ENCODE peak calls at places on chromosomes 5 and 9, in five cellular contexts. One of them, this sample, is unnamed.

GRCh38 chr5:139686919-139687421 is 38.8 kb downstream of the CXXC5 start:
- DNase-seq in IMR-90: no peak
- DNase-seq in body of pancreas: peak; percentile 65
- DNase-seq in heart right ventricle: no peak
- DNase-seq in naive thymus-derived CD4-positive, alpha-beta T cell: no peak
- DNase-seq in this sample: no peak

GRCh38 chr9:22097712-22098111 is 88.6 kb upstream of the CDKN2B start:
- DNase-seq in naive thymus-derived CD4-positive, alpha-beta T cell: no peak
- DNase-seq in IMR-90: peak; percentile 88
- DNase-seq in heart right ventricle: no peak
- DNase-seq in body of pancreas: no peak
- DNase-seq in this sample: no peak

GRCh38 chr9:22158983-22159382 is 149.9 kb upstream of the CDKN2B start:
- DNase-seq in body of pancreas: peak; percentile 66
- DNase-seq in IMR-90: peak; percentile 91
- DNase-seq in heart right ventricle: no peak
- DNase-seq in naive thymus-derived CD4-positive, alpha-beta T cell: no peak
- DNase-seq in this sample: peak; percentile 24

GRCh38 chr5:163682226-163682625 is 176.8 kb downstream of the MAT2B start:
- DNase-seq in body of pancreas: no peak
- DNase-seq in heart right ventricle: no peak
- DNase-seq in naive thymus-derived CD4-positive, alpha-beta T cell: no peak
- DNase-seq in IMR-90: no peak
- DNase-seq in this sample: no peak

GRCh38 chr9:128244443-128245226 is 31.2 kb downstream of the GOLGA2 start:
- DNase-seq in heart right ventricle: peak; percentile 79
- DNase-seq in naive thymus-derived CD4-positive, alpha-beta T cell: no peak
- DNase-seq in body of pancreas: peak; percentile 62
- DNase-seq in IMR-90: peak; percentile 86
- DNase-seq in this sample: no peak

GRCh38 chr9:85600675-85601263 is 141.0 kb downstream of the AGTPBP1 start:
- DNase-seq in naive thymus-derived CD4-positive, alpha-beta T cell: no peak
- DNase-seq in heart right ventricle: no peak
- DNase-seq in IMR-90: no peak
- DNase-seq in body of pancreas: no peak
- DNase-seq in this sample: no peak

GRCh38 chr5:123429993-123430392 is 6.8 kb upstream of the CEP120 start:
- DNase-seq in body of pancreas: peak; percentile 42
- DNase-seq in IMR-90: peak; percentile 94
- DNase-seq in heart right ventricle: no peak
- DNase-seq in naive thymus-derived CD4-positive, alpha-beta T cell: no peak
- DNase-seq in this sample: peak; percentile 92

GRCh38 chr9:135817951-135818717 is 89.2 kb downstream of the CAMSAP1 start:
- DNase-seq in heart right ventricle: no peak
- DNase-seq in naive thymus-derived CD4-positive, alpha-beta T cell: no peak
- DNase-seq in IMR-90: no peak
- DNase-seq in body of pancreas: no peak
- DNase-seq in this sample: no peak

GRCh38 chr9:109163194-109163593 is 3.9 kb downstream of the FRRS1L start:
- DNase-seq in heart right ventricle: no peak
- DNase-seq in IMR-90: no peak
- DNase-seq in naive thymus-derived CD4-positive, alpha-beta T cell: no peak
- DNase-seq in body of pancreas: no peak
- DNase-seq in this sample: no peak

GRCh38 chr5:53091304-53091703 is 18.3 kb downstream of the MOCS2 start:
- DNase-seq in heart right ventricle: no peak
- DNase-seq in IMR-90: peak; percentile 72
- DNase-seq in body of pancreas: no peak
- DNase-seq in naive thymus-derived CD4-positive, alpha-beta T cell: no peak
- DNase-seq in this sample: peak; percentile 63

GRCh38 chr5:82885657-82886389 is 191.4 kb downstream of the TMEM167A start:
- DNase-seq in naive thymus-derived CD4-positive, alpha-beta T cell: no peak
- DNase-seq in heart right ventricle: no peak
- DNase-seq in body of pancreas: no peak
- DNase-seq in IMR-90: peak; percentile 20
- DNase-seq in this sample: no peak

GRCh38 chr5:123351820-123352219 is 71.4 kb downstream of the CEP120 start:
- DNase-seq in IMR-90: no peak
- DNase-seq in heart right ventricle: no peak
- DNase-seq in body of pancreas: no peak
- DNase-seq in naive thymus-derived CD4-positive, alpha-beta T cell: no peak
- DNase-seq in this sample: no peak

GRCh38 chr9:128027166-128027539 is 40.0 kb downstream of the NAIF1 start:
- DNase-seq in naive thymus-derived CD4-positive, alpha-beta T cell: peak; percentile 56
- DNase-seq in heart right ventricle: no peak
- DNase-seq in body of pancreas: no peak
- DNase-seq in IMR-90: no peak
- DNase-seq in this sample: no peak

GRCh38 chr5:151740958-151741373 is 17.5 kb downstream of the ATOX1 start:
- DNase-seq in IMR-90: peak; percentile 81
- DNase-seq in body of pancreas: no peak
- DNase-seq in heart right ventricle: no peak
- DNase-seq in naive thymus-derived CD4-positive, alpha-beta T cell: no peak
- DNase-seq in this sample: peak; percentile 72

GRCh38 chr9:128192601-128193371 is 1.4 kb upstream of the CIZ1 start:
- DNase-seq in IMR-90: peak; percentile 60
- DNase-seq in heart right ventricle: peak; percentile 75
- DNase-seq in naive thymus-derived CD4-positive, alpha-beta T cell: peak; percentile 59
- DNase-seq in body of pancreas: peak; percentile 87
- DNase-seq in this sample: peak; percentile 94

GRCh38 chr9:126861707-126862460 is 1.4 kb downstream of the ZBTB34 start:
- DNase-seq in body of pancreas: no peak
- DNase-seq in naive thymus-derived CD4-positive, alpha-beta T cell: peak; percentile 5
- DNase-seq in heart right ventricle: no peak
- DNase-seq in IMR-90: peak; percentile 32
- DNase-seq in this sample: no peak

GRCh38 chr9:113742878-113743277 is 133.2 kb upstream of the ZNF618 start:
- DNase-seq in naive thymus-derived CD4-positive, alpha-beta T cell: no peak
- DNase-seq in heart right ventricle: no peak
- DNase-seq in IMR-90: no peak
- DNase-seq in body of pancreas: no peak
- DNase-seq in this sample: no peak

GRCh38 chr9:130292104-130292503 is 26.5 kb downstream of the HMCN2 start:
- DNase-seq in IMR-90: no peak
- DNase-seq in body of pancreas: peak; percentile 20
- DNase-seq in heart right ventricle: no peak
- DNase-seq in naive thymus-derived CD4-positive, alpha-beta T cell: no peak
- DNase-seq in this sample: no peak

GRCh38 chr5:141650851-141651727 is at the start of gene FCHSD1:
- DNase-seq in IMR-90: peak; percentile 75
- DNase-seq in naive thymus-derived CD4-positive, alpha-beta T cell: peak; percentile 74
- DNase-seq in heart right ventricle: peak; percentile 88
- DNase-seq in body of pancreas: peak; percentile 89
- DNase-seq in this sample: peak; percentile 97
- H3K27ac ChIP-seq in IMR-90: peak within 1 kb of the TSS; percentile 60
- H3K27ac ChIP-seq in naive thymus-derived CD4-positive, alpha-beta T cell: peak within 1 kb of the TSS; percentile 75
- H3K27ac ChIP-seq in heart right ventricle: peak within 1 kb of the TSS; percentile 44
- H3K27ac ChIP-seq in body of pancreas: peak within 1 kb of the TSS; percentile 41
- H3K27ac ChIP-seq in this sample: peak within 1 kb of the TSS; percentile 46

GRCh38 chr5:141617128-141617527 is 1.7 kb downstream of the DIAPH1 start:
- DNase-seq in naive thymus-derived CD4-positive, alpha-beta T cell: no peak
- DNase-seq in heart right ventricle: no peak
- DNase-seq in IMR-90: peak; percentile 29
- DNase-seq in body of pancreas: no peak
- DNase-seq in this sample: no peak
- H3K27ac ChIP-seq in naive thymus-derived CD4-positive, alpha-beta T cell: peak overlapping the region; percentile 97
- H3K27ac ChIP-seq in heart right ventricle: peak overlapping the region; percentile 97
- H3K27ac ChIP-seq in IMR-90: no peak overlapping the region
- H3K27ac ChIP-seq in body of pancreas: peak overlapping the region; percentile 99
- H3K27ac ChIP-seq in this sample: no peak overlapping the region

DNA sequence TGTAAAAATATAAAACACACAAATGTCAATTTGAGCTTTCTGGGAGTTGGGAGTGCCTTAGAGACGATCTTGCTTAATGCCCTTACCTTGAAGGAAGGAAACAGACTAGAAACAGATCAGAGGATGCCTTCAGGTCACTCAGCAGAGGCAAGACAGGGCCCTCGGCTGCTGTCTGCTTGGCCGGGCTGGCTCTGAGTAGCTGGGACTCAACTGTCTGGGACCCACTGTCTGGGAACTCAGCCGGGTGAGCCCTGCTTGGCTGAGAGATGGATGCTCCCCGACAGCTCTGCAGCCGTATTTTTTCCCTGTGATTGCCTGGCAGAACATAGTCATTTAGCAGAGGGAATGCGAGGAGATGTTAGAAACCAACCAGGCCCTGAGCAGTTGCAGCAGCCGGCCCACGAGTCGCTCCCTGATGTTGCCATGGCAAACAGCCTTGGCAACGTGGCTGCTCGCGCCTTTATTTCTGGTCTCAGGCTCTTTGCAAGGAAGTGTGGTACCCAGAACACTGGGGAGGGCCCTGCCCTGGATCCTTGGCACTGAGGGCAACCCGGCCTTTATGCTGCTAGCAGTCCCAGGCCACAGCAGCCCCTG is 10.9 kb downstream of the PPARGC1B start:
- DNase-seq in heart right ventricle: no peak
- DNase-seq in naive thymus-derived CD4-positive, alpha-beta T cell: no peak
- DNase-seq in body of pancreas: no peak
- DNase-seq in IMR-90: no peak
- DNase-seq in this sample: no peak
- H3K27ac ChIP-seq in heart right ventricle: no peak overlapping the region
- H3K27ac ChIP-seq in naive thymus-derived CD4-positive, alpha-beta T cell: no peak overlapping the region
- H3K27ac ChIP-seq in body of pancreas: no peak overlapping the region
- H3K27ac ChIP-seq in IMR-90: no peak overlapping the region
- H3K27ac ChIP-seq in this sample: peak overlapping the region; percentile 8

GRCh38 chr9:36025751-36026150 is 11.0 kb upstream of the RECK start:
- DNase-seq in body of pancreas: no peak
- DNase-seq in IMR-90: no peak
- DNase-seq in heart right ventricle: no peak
- DNase-seq in naive thymus-derived CD4-positive, alpha-beta T cell: no peak
- DNase-seq in this sample: peak; percentile 10

GRCh38 chr9:36031774-36032565 is 4.7 kb upstream of the RECK start:
- DNase-seq in naive thymus-derived CD4-positive, alpha-beta T cell: no peak
- DNase-seq in IMR-90: no peak
- DNase-seq in body of pancreas: no peak
- DNase-seq in heart right ventricle: no peak
- DNase-seq in this sample: no peak

GRCh38 chr9:36029765-36030528 is 6.8 kb upstream of the RECK start:
- DNase-seq in heart right ventricle: no peak
- DNase-seq in body of pancreas: no peak
- DNase-seq in naive thymus-derived CD4-positive, alpha-beta T cell: no peak
- DNase-seq in IMR-90: peak; percentile 99
- DNase-seq in this sample: peak; percentile 77

GRCh38 chr9:36030871-36031270 is 5.8 kb upstream of the RECK start:
- DNase-seq in heart right ventricle: no peak
- DNase-seq in body of pancreas: no peak
- DNase-seq in IMR-90: no peak
- DNase-seq in naive thymus-derived CD4-positive, alpha-beta T cell: no peak
- DNase-seq in this sample: no peak

DNA sequence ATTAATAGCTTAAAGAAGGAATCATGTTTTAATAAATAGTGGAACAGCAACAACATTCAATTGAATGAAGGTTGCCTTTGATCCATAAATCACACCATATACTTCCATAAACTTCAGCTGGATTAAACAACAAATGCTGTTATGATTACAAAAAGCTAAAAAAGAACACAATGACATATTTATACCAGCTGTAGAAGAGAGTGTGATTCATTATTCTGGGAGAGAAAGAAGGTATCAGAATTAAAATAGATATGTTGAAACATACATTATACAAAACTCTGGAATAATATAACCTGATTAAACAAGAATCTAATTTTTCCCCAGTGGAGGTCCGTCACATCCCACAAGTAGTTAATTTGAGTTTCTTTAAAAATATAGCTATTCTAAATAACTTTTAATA is 7.5 kb upstream of the RECK start:
- DNase-seq in naive thymus-derived CD4-positive, alpha-beta T cell: no peak
- DNase-seq in heart right ventricle: no peak
- DNase-seq in body of pancreas: no peak
- DNase-seq in IMR-90: no peak
- DNase-seq in this sample: no peak
- H3K27ac ChIP-seq in naive thymus-derived CD4-positive, alpha-beta T cell: no peak overlapping the region
- H3K27ac ChIP-seq in heart right ventricle: no peak overlapping the region
- H3K27ac ChIP-seq in body of pancreas: no peak overlapping the region
- H3K27ac ChIP-seq in IMR-90: peak overlapping the region; percentile 69
- H3K27ac ChIP-seq in this sample: no peak overlapping the region

DNA sequence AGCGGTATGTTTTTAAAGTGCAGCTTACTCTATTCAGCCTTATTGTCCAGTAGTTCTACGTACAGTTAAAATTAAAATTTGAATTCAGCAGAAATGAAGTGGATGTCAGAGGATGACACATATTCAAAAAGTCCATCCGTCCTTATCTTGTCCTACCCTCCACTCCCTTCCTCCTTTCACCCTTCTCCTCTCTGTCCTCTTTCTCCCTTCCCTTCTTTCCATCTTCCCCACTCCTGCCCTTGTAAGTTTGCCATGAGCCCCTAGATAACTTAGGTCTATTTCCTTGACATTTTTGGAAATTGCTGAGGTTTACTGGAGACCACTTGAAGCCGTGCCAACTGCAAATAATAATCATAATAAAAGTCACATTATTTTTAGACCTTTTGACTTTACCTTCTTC is 67.6 kb downstream of the TRIO start:
- DNase-seq in naive thymus-derived CD4-positive, alpha-beta T cell: no peak
- DNase-seq in heart right ventricle: no peak
- DNase-seq in body of pancreas: no peak
- DNase-seq in IMR-90: no peak
- DNase-seq in this sample: no peak
- H3K27ac ChIP-seq in naive thymus-derived CD4-positive, alpha-beta T cell: no peak overlapping the region
- H3K27ac ChIP-seq in heart right ventricle: no peak overlapping the region
- H3K27ac ChIP-seq in body of pancreas: no peak overlapping the region
- H3K27ac ChIP-seq in IMR-90: peak overlapping the region; percentile 87
- H3K27ac ChIP-seq in this sample: no peak overlapping the region

DNA sequence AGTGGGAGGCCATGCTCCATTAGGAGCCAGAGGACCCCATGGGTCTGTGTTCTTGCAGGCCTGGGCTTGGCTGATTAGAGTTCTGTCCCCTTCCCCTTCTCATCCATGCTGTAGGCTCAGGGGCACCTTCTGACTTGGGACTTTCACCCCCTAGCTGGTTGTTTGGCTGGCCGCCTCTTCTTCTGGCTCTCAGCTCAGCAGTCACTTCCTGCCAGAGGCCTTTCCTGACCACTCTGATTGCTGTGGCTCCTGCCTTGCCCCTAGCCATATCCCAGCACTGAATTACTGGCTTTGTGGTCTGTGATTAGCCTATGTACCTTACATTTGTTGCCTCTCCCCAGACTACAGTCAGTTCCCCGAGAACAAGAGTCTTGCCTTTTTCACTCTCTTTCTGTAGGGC is 14.6 kb downstream of the ENTREP1 start:
- DNase-seq in body of pancreas: no peak
- DNase-seq in naive thymus-derived CD4-positive, alpha-beta T cell: no peak
- DNase-seq in heart right ventricle: peak; percentile 17
- DNase-seq in IMR-90: no peak
- DNase-seq in this sample: no peak
- H3K27ac ChIP-seq in body of pancreas: no peak overlapping the region
- H3K27ac ChIP-seq in naive thymus-derived CD4-positive, alpha-beta T cell: no peak overlapping the region
- H3K27ac ChIP-seq in heart right ventricle: peak overlapping the region; percentile 28
- H3K27ac ChIP-seq in IMR-90: no peak overlapping the region
- H3K27ac ChIP-seq in this sample: no peak overlapping the region

DNA sequence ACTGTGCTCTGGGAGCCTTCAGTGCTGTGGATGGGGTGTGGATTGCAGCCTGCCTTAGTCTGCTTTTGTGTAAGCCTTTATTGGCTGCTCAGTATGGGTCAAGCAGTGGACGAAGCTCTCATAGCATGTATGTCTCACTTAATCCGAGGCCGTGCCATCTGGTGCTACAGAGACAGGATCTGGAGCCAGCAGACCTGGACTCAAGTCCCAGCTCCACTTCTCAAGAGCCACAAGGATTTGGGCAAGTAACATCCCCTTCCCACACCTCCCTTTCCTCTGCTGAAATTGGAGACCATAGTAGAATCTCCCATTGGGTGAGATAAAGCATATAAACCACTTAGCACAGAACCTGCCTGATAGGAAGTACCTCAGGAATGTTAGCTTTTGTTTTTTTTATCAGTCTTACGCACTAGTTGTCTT is 23.4 kb upstream of the LECT2 start:
- DNase-seq in heart right ventricle: no peak
- DNase-seq in body of pancreas: no peak
- DNase-seq in IMR-90: no peak
- DNase-seq in naive thymus-derived CD4-positive, alpha-beta T cell: no peak
- DNase-seq in this sample: no peak
- H3K27ac ChIP-seq in heart right ventricle: peak overlapping the region; percentile 36
- H3K27ac ChIP-seq in body of pancreas: no peak overlapping the region
- H3K27ac ChIP-seq in IMR-90: no peak overlapping the region
- H3K27ac ChIP-seq in naive thymus-derived CD4-positive, alpha-beta T cell: no peak overlapping the region
- H3K27ac ChIP-seq in this sample: no peak overlapping the region